ENCODE peak calls at places on chromosomes 13 and 19, in ten cellular contexts. C, S, I, Q, D, L, U, T, W and F are unnamed samples.

GRCh38 chr13:36362251-36362650 is 16.1 kb upstream of the SPART start:
- DNase-seq in C (no peak), S (no peak), I (no peak), Q (no peak), D (no peak), L (no peak), U (peak), T (no peak), W (no peak), F (no peak)

GRCh38 chr19:23887642-23888041 is 27.0 kb upstream of the ZNF726 start:
- DNase-seq in C (no peak), S (no peak), I (no peak), Q (no peak), D (no peak), L (peak), U (no peak), T (no peak), W (no peak), F (no peak)

GRCh38 chr13:73198888-73199497 is 140.2 kb downstream of the KLF5 start:
- DNase-seq in C (no peak), S (no peak), I (no peak), Q (no peak), D (no peak), L (no peak), U (no peak), T (no peak), W (no peak), F (no peak)

GRCh38 chr19:50203281-50204080 is at the start of gene MYH14:
- DNase-seq in C (peak), S (peak), I (no peak), Q (peak), D (no peak), L (peak), U (no peak), T (peak), W (peak), F (peak)

GRCh38 chr13:28267495-28267894 is 129.2 kb downstream of the PAN3 start:
- DNase-seq in C (no peak), S (no peak), I (no peak), Q (no peak), D (no peak), L (no peak), U (no peak), T (no peak), W (no peak), F (peak)

GRCh38 chr19:51026554-51026831 is at the start of gene KLK11:
- DNase-seq in C (no peak), S (no peak), I (no peak), Q (no peak), D (no peak), L (no peak), U (no peak), T (no peak), W (no peak), F (no peak)

GRCh38 chr13:37226966-37227365 is 121.5 kb upstream of the CSNK1A1L start:
- DNase-seq in C (no peak), S (no peak), I (no peak), Q (no peak), D (no peak), L (no peak), U (no peak), T (no peak), W (no peak), F (no peak)

GRCh38 chr19:29587059-29587458 is 19.0 kb upstream of the POP4 start:
- DNase-seq in C (no peak), S (no peak), I (no peak), Q (no peak), D (no peak), L (no peak), U (no peak), T (no peak), W (no peak), F (no peak)

GRCh38 chr13:99028890-99029289 is 51.0 kb upstream of the DOCK9 start:
- DNase-seq in C (no peak), S (no peak), I (no peak), Q (no peak), D (no peak), L (peak), U (no peak), T (peak), W (no peak), F (peak)

GRCh38 chr13:102726430-102726829 is 31.6 kb upstream of the METTL21C start:
- DNase-seq in C (no peak), S (no peak), I (no peak), Q (no peak), D (no peak), L (no peak), U (no peak), T (no peak), W (no peak), F (peak)

GRCh38 chr19:47991191-47991808 is 670 bp downstream of the BSPH1 start:
- DNase-seq in C (no peak), S (no peak), I (no peak), Q (no peak), D (no peak), L (no peak), U (no peak), T (no peak), W (no peak), F (no peak)

DNA sequence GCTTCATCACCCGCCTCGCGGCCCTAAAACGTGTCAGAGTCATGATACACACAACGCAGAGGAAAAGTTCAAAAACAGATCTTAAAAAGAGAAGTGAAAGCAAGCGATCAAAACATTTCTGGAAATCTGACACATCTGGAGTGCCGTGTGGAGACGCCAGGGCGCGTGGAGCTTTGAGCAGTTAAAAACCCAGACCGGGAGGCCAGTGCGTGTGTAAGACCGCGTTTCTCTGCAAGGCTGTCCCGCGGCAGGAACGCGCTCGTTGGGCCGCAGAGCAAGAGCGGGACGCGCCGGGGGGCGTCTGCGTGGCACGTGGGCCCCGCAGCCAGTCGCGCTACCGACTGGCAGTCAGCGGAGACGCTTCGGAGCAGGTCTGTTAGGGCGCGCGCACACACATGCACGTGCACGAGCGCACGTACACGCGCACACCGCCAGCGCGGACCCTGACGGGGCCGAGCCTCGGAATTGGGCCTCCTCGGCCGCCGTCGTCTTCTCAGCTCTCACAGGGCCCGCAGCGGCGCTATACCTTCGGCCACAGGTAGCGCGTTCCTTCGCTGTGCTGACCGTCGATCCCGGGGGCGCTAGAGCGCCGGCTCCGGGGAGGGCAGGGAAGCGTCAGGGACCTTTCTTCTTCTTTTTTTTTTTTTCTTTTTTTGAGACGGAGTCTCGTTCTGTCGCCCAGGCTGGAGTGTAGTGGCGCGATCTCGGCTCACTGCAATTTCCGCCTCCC is 35.8 kb downstream of the RNF6 start:
- DNase-seq in C (peak), S (peak), I (peak), Q (peak), D (peak), L (peak), U (peak), T (peak), W (peak), F (peak)
- TF ChIP-seq CTCF in C (peak), S (no peak), I (peak), Q (peak), D (peak), L (peak), U (peak), T (peak), W (peak), F (peak)

DNA sequence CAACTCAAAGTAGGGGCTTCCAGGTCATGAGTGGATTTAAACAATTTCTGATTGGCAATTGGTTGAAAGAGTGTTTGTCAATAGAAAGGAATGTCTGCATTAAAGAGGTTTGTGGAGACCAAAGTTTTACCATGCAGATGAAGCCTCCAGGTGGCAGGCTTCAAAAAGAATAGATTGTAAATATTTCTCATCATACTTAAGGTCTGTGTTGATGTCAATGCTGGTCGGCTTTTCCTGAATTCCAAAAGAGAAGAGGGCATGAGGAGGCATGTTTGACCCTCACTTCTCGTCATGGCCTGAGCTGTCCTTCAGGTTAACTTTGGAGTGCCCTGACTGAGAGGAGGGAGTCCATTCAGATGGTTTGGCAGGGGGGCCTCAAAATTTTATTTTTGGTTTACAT is 125.4 kb upstream of the RFC3 start:
- DNase-seq in C (no peak), S (no peak), I (no peak), Q (no peak), D (no peak), L (no peak), U (no peak), T (no peak), W (no peak), F (no peak)
- TF ChIP-seq CTCF in C (no peak), S (no peak), I (no peak), Q (no peak), D (no peak), L (no peak), U (no peak), T (no peak), W (no peak), F (no peak)

GRCh38 chr13:79937311-79938243 is 403.3 kb downstream of the SPRY2 start:
- DNase-seq in C (no peak), S (no peak), I (no peak), Q (no peak), D (no peak), L (no peak), U (no peak), T (no peak), W (no peak), F (no peak)
- TF ChIP-seq CTCF in C (no peak), S (no peak), I (no peak), Q (no peak), D (no peak), L (no peak), U (no peak), T (no peak), W (no peak), F (no peak)

DNA sequence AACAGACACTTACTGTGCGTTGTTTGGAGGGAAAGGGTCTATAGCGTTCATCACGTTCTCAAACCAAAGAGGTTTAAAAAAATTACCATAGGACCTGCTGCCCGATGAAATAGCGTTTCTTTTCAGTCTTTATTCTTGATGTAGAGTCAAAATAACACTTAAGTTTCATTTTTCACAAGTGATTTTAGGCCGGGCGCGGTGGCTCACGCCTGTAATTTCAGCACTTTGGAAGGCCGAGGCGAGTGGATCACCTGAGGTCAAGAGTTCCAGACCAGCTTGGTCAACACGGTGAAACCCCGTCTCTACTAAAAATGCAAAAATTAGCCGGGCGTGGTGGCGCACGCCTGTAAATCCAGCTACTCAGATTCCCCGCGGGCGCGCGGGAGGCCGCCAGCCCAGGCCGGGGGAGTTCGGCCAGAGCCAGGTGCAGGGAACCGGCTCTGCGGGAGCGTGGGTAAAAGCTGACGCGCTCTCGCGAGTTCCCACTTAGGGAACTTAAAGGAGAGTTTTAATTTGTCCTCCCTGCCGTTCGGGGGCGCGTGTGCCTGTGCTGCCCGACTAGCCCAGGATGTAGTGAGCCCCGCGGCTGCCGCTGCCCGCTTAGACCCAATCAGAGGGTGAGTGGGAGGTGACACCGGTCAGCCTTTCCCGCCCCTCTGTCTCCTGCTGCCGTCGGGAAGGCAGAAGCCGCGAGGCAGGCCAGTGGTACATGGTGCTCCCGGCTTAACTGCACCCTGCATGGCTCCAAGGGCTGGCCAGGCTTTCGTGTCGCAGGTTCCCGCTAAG is 35.8 kb upstream of the NEK3 start:
- DNase-seq in C (peak), S (peak), I (peak), Q (peak), D (no peak), L (peak), U (peak), T (peak), W (peak), F (peak)
- TF ChIP-seq CTCF in C (no peak), S (no peak), I (peak), Q (peak), D (no peak), L (no peak), U (no peak), T (no peak), W (no peak), F (no peak)